ENCODE peak calls at places on chromosomes 16 and 17, in nine cellular contexts. G is AG09319, Z is HFF-Myc, E is lower lobe of right lung, T is Caco-2, C is lung, D is sigmoid colon, K is retinal pigment epithelial cell, H is vagina. P is an unnamed sample.
A peak's percentile ranks its signal among the peaks of the same experiment; 100 is the strongest.

GRCh38 chr16:89397331-89397861 is 93.0 kb downstream of the ANKRD11 start:
- DNase-seq in G (no peak), Z (no peak), E (no peak), T (no peak), C (no peak), D (no peak), K (no peak), H (no peak), P (no peak)

GRCh38 chr16:4134434-4134833 is 18.2 kb upstream of the ADCY9 start:
- DNase-seq in G (no peak), Z (no peak), E (no peak), T (no peak), C (no peak), D (no peak), K (no peak), H (no peak), P (no peak)

GRCh38 chr17:75476274-75476673 is 19.8 kb downstream of the TMEM94 start:
- DNase-seq in G (no peak), Z (no peak), E (no peak), T (no peak), C (no peak), D (no peak), K (no peak), H (no peak), P (no peak)

GRCh38 chr17:58352843-58353719 is 1.1 kb upstream of the SUPT4H1 start:
- DNase-seq in G (no peak), Z (no peak), E (peak; percentile 57), T (no peak), C (no peak), D (peak; percentile 80), K (no peak), H (no peak), P (no peak)

GRCh38 chr17:77875881-77876509 is 82.5 kb upstream of the TNRC6C start:
- DNase-seq in G (no peak), Z (no peak), E (peak; percentile 7), T (no peak), C (no peak), D (no peak), K (no peak), H (no peak), P (peak; percentile 23)

GRCh38 chr16:72380283-72380682 is 208.3 kb upstream of the PMFBP1 start:
- DNase-seq in G (no peak), Z (no peak), E (no peak), T (peak; percentile 30), C (no peak), D (no peak), K (peak; percentile 88), H (no peak), P (no peak)

GRCh38 chr17:27256225-27257030 is 37.5 kb upstream of the WSB1 start:
- DNase-seq in G (peak; percentile 66), Z (no peak), E (no peak), T (no peak), C (peak; percentile 59), D (no peak), K (peak; percentile 13), H (no peak), P (no peak)

GRCh38 chr16:87812200-87812656 is 46.4 kb upstream of the KLHDC4 start:
- DNase-seq in G (no peak), Z (no peak), E (no peak), T (no peak), C (no peak), D (peak; percentile 46), K (no peak), H (no peak), P (no peak)

GRCh38 chr17:38908676-38909181 is 16.7 kb upstream of the LASP1NB start:
- DNase-seq in G (no peak), Z (no peak), E (peak; percentile 50), T (no peak), C (no peak), D (peak; percentile 68), K (no peak), H (no peak), P (no peak)

GRCh38 chr16:11224096-11224893 is 31.7 kb downstream of the SOCS1 start:
- DNase-seq in G (no peak), Z (no peak), E (peak; percentile 91), T (peak; percentile 13), C (peak; percentile 70), D (peak; percentile 86), K (no peak), H (no peak), P (no peak)

GRCh38 chr17:6508519-6509294 is 47.6 kb downstream of the PITPNM3 start:
- DNase-seq in G (no peak), Z (no peak), E (no peak), T (no peak), C (no peak), D (peak; percentile 61), K (no peak), H (no peak), P (no peak)
- TF ChIP-seq CTCF in G (no peak), Z (no peak), E (no peak), T (no peak), C (no peak), D (no peak), K (no peak), H (no peak), P (no peak)

GRCh38 chr17:79010304-79010646 is 711 bp upstream of the CANT1 start:
- DNase-seq in G (no peak), Z (no peak), E (no peak), T (no peak), C (no peak), D (peak; percentile 64), K (no peak), H (no peak), P (no peak)

GRCh38 chr17:79007504-79008381 is 1.8 kb downstream of the CANT1 start:
- DNase-seq in G (no peak), Z (no peak), E (no peak), T (no peak), C (no peak), D (peak; percentile 57), K (no peak), H (no peak), P (no peak)

GRCh38 chr17:79009397-79010303 is at the start of gene CANT1:
- DNase-seq in G (peak; percentile 69), Z (no peak), E (peak; percentile 90), T (peak; percentile 93), C (peak; percentile 77), D (peak; percentile 89), K (no peak), H (no peak), P (peak; percentile 90)

GRCh38 chr17:79006794-79007503 is 2.6 kb downstream of the CANT1 start:
- DNase-seq in G (no peak), Z (no peak), E (no peak), T (no peak), C (no peak), D (peak; percentile 48), K (no peak), H (no peak), P (no peak)

GRCh38 chr17:79008666-79009387 is 737 bp downstream of the CANT1 start:
- DNase-seq in G (no peak), Z (no peak), E (no peak), T (no peak), C (no peak), D (peak; percentile 46), K (no peak), H (no peak), P (no peak)
- TF ChIP-seq CTCF in G (no peak), Z (no peak), E (no peak), T (no peak), C (no peak), D (no peak), K (no peak), H (no peak), P (no peak)

GRCh38 chr17:4583206-4583605 is 1.1 kb upstream of the SMTNL2 start:
- DNase-seq in G (no peak), Z (no peak), E (no peak), T (no peak), C (no peak), D (no peak), K (no peak), H (no peak), P (no peak)

GRCh38 chr17:4582691-4583090 is 1.6 kb upstream of the SMTNL2 start:
- DNase-seq in G (no peak), Z (no peak), E (no peak), T (no peak), C (no peak), D (no peak), K (no peak), H (no peak), P (no peak)

GRCh38 chr17:4584125-4584834 is at the start of gene SMTNL2:
- DNase-seq in G (no peak), Z (no peak), E (no peak), T (peak; percentile 76), C (no peak), D (peak; percentile 73), K (no peak), H (no peak), P (no peak)

GRCh38 chr17:4584835-4585187 is 482 bp downstream of the SMTNL2 start:
- DNase-seq in G (no peak), Z (no peak), E (no peak), T (no peak), C (no peak), D (no peak), K (no peak), H (no peak), P (no peak)

DNA sequence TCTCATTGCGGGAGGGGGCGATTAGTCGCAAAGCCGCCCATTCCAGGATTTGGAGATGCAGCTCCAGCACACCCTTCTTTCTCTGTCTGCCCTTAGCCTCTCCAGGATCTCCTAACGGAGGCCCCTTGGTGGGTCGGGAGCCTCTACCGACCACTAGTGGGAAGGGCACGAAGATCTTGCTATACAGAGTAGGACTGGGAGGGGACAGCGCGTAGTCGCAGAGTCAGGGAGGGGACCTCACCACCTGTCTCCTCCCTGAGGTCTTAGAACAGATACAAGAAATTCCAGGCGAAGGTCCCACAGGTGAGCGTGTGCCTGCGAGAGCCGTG is 569 bp upstream of the SMTNL2 start:
- DNase-seq in G (no peak), Z (no peak), E (no peak), T (peak; percentile 77), C (no peak), D (no peak), K (no peak), H (no peak), P (no peak)
- TF ChIP-seq CTCF in G (peak; percentile 26), Z (peak; percentile 36), E (peak; percentile 35), T (peak; percentile 45), C (no peak), D (no peak), K (peak; percentile 54), H (no peak), P (no peak)

DNA sequence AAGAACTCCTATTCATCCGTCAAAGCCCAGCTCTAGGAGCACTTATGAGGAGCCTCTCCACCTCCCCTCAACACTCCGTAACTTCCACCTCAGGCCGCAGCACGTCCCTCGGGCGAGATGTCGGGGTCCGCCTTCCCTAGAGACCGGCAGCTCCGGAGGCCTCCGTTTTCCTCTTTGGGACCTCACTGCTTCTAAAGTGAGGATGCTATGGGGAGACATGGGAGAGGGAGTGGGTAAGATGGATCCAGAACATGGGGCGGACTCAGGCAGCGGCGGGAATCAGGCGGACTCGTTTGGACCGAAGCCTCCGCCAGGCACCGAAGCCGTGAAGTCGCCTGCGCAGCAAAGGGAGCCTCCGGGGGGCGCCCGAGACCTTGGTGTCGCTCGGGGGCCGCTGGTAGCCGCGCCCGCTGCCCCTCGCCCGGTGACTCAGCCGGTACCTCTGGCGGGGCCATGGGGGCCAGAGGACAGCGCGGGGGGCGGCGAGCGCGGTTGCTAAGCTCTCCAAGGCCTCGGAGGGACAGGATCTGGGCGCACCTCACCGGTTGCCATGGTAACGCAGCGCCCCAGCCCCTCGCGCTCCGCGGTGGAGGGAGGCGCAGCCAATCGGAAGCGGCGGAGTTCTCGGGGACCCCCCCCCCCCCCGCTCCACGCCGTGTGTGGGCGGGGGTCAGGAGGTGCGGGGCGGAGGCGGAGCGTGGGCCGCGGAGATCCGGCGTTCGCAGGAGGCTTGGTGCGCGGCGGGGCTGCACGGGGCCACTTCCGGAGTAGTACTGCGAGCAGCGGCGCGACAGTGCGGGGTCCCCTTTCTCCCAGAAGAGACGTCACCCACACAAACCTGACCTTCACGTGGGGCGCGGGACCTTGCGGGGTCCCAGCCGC is 1.3 kb upstream of the HIC1 start:
- DNase-seq in G (no peak), Z (no peak), E (peak; percentile 80), T (peak; percentile 87), C (no peak), D (peak; percentile 93), K (no peak), H (no peak), P (peak; percentile 65)
- TF ChIP-seq CTCF in G (peak; percentile 66), Z (peak; percentile 67), E (peak; percentile 66), T (peak; percentile 69), C (peak; percentile 52), D (peak; percentile 43), K (peak; percentile 56), H (peak; percentile 61), P (peak; percentile 22)

P was measured in Calu3.